ENCODE peak calls at places on chromosomes 7 and 10, in four cellular contexts. One of them, this sample, is unnamed.
A peak's percentile ranks its signal among the peaks of the same experiment; 100 is the strongest.

GRCh38 chr10:29243750-29244149 is 45.1 kb upstream of the LYZL1 start:
- DNase-seq in GM12878: no peak
- DNase-seq in WTC11: peak; percentile 47
- DNase-seq in HepG2: no peak
- DNase-seq in this sample: peak; percentile 36

GRCh38 chr7:38181111-38181510 is 3.1 kb downstream of the STARD3NL start:
- DNase-seq in GM12878: no peak
- DNase-seq in WTC11: no peak
- DNase-seq in HepG2: no peak
- DNase-seq in this sample: no peak

GRCh38 chr10:14873090-14873760 is 5.4 kb upstream of the SUV39H2 start:
- DNase-seq in WTC11: no peak
- DNase-seq in HepG2: no peak
- DNase-seq in GM12878: no peak
- DNase-seq in this sample: no peak

GRCh38 chr10:62790019-62790555 is 14.4 kb upstream of the ADO start:
- DNase-seq in HepG2: no peak
- DNase-seq in WTC11: no peak
- DNase-seq in GM12878: no peak
- DNase-seq in this sample: no peak

GRCh38 chr10:92756233-92757065 is 66.7 kb downstream of the HHEX start:
- DNase-seq in GM12878: peak; percentile 91
- DNase-seq in WTC11: no peak
- DNase-seq in HepG2: peak; percentile 92
- DNase-seq in this sample: peak; percentile 72

GRCh38 chr7:135879238-135879637 is 97.9 kb downstream of the MTPN start:
- DNase-seq in WTC11: no peak
- DNase-seq in GM12878: no peak
- DNase-seq in HepG2: no peak
- DNase-seq in this sample: no peak

GRCh38 chr10:74333174-74333573 is 182.2 kb downstream of the ADK start:
- DNase-seq in WTC11: no peak
- DNase-seq in HepG2: no peak
- DNase-seq in GM12878: no peak
- DNase-seq in this sample: no peak

GRCh38 chr7:148256433-148256832 is 334.1 kb upstream of the C7orf33 start:
- DNase-seq in HepG2: no peak
- DNase-seq in GM12878: no peak
- DNase-seq in WTC11: no peak
- DNase-seq in this sample: no peak

GRCh38 chr10:921471-922414 is 9.8 kb downstream of the LARP4B start:
- DNase-seq in HepG2: no peak
- DNase-seq in WTC11: no peak
- DNase-seq in GM12878: no peak
- DNase-seq in this sample: peak; percentile 38

GRCh38 chr7:1555813-1556540 is at the start of gene TMEM184A:
- DNase-seq in WTC11: peak; percentile 74
- DNase-seq in HepG2: peak; percentile 89
- DNase-seq in GM12878: no peak
- DNase-seq in this sample: peak; percentile 44
- TF ChIP-seq CBFB in WTC11: no peak
- TF ChIP-seq CBFB in HepG2: peak; percentile 88
- TF ChIP-seq CBFB in GM12878: no peak
- TF ChIP-seq CBFB in this sample: no peak

GRCh38 chr7:112877671-112878460 is 87.7 kb upstream of the TMEM168 start:
- DNase-seq in HepG2: no peak
- DNase-seq in GM12878: no peak
- DNase-seq in WTC11: no peak
- DNase-seq in this sample: no peak
- TF ChIP-seq USF2 in HepG2: no peak
- TF ChIP-seq USF2 in GM12878: no peak
- TF ChIP-seq USF2 in WTC11: no peak
- TF ChIP-seq USF2 in this sample: no peak

GRCh38 chr10:110373059-110373458 is 68.3 kb upstream of the SMNDC1 start:
- DNase-seq in WTC11: no peak
- DNase-seq in HepG2: no peak
- DNase-seq in GM12878: no peak
- DNase-seq in this sample: no peak

GRCh38 chr10:110376021-110376773 is 71.5 kb upstream of the SMNDC1 start:
- DNase-seq in HepG2: peak; percentile 43
- DNase-seq in GM12878: no peak
- DNase-seq in WTC11: no peak
- DNase-seq in this sample: peak; percentile 29

GRCh38 chr10:110375121-110375520 is 70.4 kb upstream of the SMNDC1 start:
- DNase-seq in GM12878: no peak
- DNase-seq in WTC11: no peak
- DNase-seq in HepG2: no peak
- DNase-seq in this sample: no peak

GRCh38 chr10:110372656-110373055 is 67.9 kb upstream of the SMNDC1 start:
- DNase-seq in HepG2: no peak
- DNase-seq in WTC11: no peak
- DNase-seq in GM12878: no peak
- DNase-seq in this sample: no peak

GRCh38 chr10:110373857-110374654 is 69.3 kb upstream of the SMNDC1 start:
- DNase-seq in WTC11: no peak
- DNase-seq in HepG2: no peak
- DNase-seq in GM12878: no peak
- DNase-seq in this sample: no peak
- TF ChIP-seq CBFB in WTC11: no peak
- TF ChIP-seq CBFB in HepG2: no peak
- TF ChIP-seq CBFB in GM12878: no peak
- TF ChIP-seq CBFB in this sample: no peak

GRCh38 chr10:58179238-58179637 is 88.5 kb downstream of the IPMK start:
- DNase-seq in GM12878: no peak
- DNase-seq in WTC11: no peak
- DNase-seq in HepG2: no peak
- DNase-seq in this sample: peak; percentile 52
- TF ChIP-seq USF2 in GM12878: no peak
- TF ChIP-seq USF2 in WTC11: no peak
- TF ChIP-seq USF2 in HepG2: no peak
- TF ChIP-seq USF2 in this sample: no peak

GRCh38 chr7:149669121-149669818 is 104.1 kb downstream of the ZNF467 start:
- DNase-seq in HepG2: peak; percentile 7
- DNase-seq in GM12878: no peak
- DNase-seq in WTC11: no peak
- DNase-seq in this sample: no peak

GRCh38 chr7:149666360-149666905 is 107.0 kb downstream of the ZNF467 start:
- DNase-seq in GM12878: no peak
- DNase-seq in HepG2: no peak
- DNase-seq in WTC11: no peak
- DNase-seq in this sample: no peak

GRCh38 chr7:149664666-149665065 is 108.7 kb downstream of the ZNF467 start:
- DNase-seq in GM12878: no peak
- DNase-seq in HepG2: no peak
- DNase-seq in WTC11: peak; percentile 25
- DNase-seq in this sample: no peak

GRCh38 chr7:149673006-149673405 is 100.4 kb downstream of the ZNF467 start:
- DNase-seq in WTC11: no peak
- DNase-seq in HepG2: no peak
- DNase-seq in GM12878: no peak
- DNase-seq in this sample: no peak

DNA sequence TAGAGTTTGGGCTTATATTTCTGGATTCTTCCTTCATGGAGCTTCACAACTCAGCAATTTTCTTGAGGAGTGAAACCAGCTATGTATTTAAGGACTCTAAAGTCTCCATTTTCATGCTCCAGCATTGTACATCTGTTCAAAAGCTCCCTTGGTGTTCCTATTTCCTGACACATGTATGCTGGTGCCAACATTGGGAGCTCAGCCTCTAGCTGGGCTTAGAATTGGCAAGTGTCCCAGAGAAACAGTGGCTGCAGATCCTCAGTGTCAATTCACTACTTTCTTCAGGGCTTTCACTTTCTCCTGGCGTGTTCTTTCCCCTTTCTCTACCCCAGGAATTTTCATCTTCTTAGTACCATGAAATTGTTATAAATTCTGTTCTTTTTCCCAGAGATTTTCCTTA is 103.1 kb downstream of the ZNF467 start:
- DNase-seq in HepG2: no peak
- DNase-seq in GM12878: no peak
- DNase-seq in WTC11: no peak
- DNase-seq in this sample: no peak
- TF ChIP-seq CBFB in HepG2: no peak
- TF ChIP-seq CBFB in GM12878: no peak
- TF ChIP-seq CBFB in WTC11: no peak
- TF ChIP-seq CBFB in this sample: no peak

DNA sequence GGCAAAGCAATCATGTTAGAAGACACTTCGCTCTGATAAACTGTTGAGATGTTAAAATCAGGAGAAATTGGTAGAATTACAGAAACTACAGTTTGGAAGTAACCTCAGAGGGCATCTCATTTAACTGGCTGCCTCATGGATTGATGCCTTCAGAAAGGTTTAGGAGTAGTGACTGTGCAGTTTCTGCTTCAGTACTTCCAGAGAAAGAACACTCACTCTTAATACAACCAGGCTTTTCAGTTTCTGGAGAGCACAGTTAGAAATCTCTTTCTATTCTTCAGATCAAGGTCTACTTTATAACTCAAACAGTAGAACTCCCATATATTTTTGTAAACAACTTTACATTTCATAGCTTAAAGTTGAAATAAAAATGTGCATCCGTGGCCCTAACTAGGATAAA is 1358.9 kb upstream of the LRRTM3 start:
- DNase-seq in WTC11: no peak
- DNase-seq in HepG2: no peak
- DNase-seq in GM12878: no peak
- DNase-seq in this sample: no peak
- TF ChIP-seq USF2 in WTC11: no peak
- TF ChIP-seq USF2 in HepG2: no peak
- TF ChIP-seq USF2 in GM12878: no peak
- TF ChIP-seq USF2 in this sample: no peak